ENCODE peak calls at places on chromosomes 1 and 21, in seven cellular contexts. X, Q, W, B, O, E and N are unnamed samples.

GRCh38 chr1:54681396-54681795 is 34.3 kb upstream of the TTC4 start:
- DNase-seq in O (no peak), B (no peak), E (no peak), Q (no peak), W (no peak), X (no peak), N (peak)

GRCh38 chr21:38760017-38760761 is 45.5 kb upstream of the ETS2 start:
- DNase-seq in X (no peak), W (no peak), Q (no peak), O (no peak), B (no peak), E (no peak), N (no peak)

GRCh38 chr1:44784094-44785026 is 3.6 kb downstream of the BEST4 start:
- DNase-seq in Q (no peak), E (no peak), X (peak), W (no peak), O (no peak), B (peak), N (no peak)

GRCh38 chr1:221812905-221813597 is 71.2 kb upstream of the DUSP10 start:
- DNase-seq in B (no peak), X (no peak), O (no peak), Q (no peak), E (no peak), W (no peak), N (no peak)

GRCh38 chr1:184114818-184115398 is 63.4 kb downstream of the TSEN15 start:
- DNase-seq in E (no peak), W (no peak), O (no peak), X (no peak), Q (no peak), B (peak), N (no peak)

GRCh38 chr1:9331016-9331415 is 38.3 kb downstream of the SPSB1 start:
- DNase-seq in O (no peak), Q (no peak), E (no peak), W (no peak), X (no peak), B (no peak), N (no peak)

GRCh38 chr21:39687069-39687468 is 57.9 kb upstream of the IGSF5 start:
- DNase-seq in X (peak), W (no peak), B (no peak), O (no peak), Q (no peak), E (no peak), N (no peak)

GRCh38 chr1:204896023-204896422 is 25.4 kb downstream of the NFASC start:
- DNase-seq in E (no peak), X (no peak), B (no peak), Q (no peak), W (no peak), O (no peak), N (no peak)

GRCh38 chr1:93908394-93909145 is 660 bp downstream of the GCLM start:
- DNase-seq in W (peak), O (peak), X (peak), B (peak), Q (no peak), E (peak), N (peak)

GRCh38 chr1:83641828-83642443 is 357.0 kb downstream of the TTLL7 start:
- DNase-seq in O (no peak), X (no peak), E (no peak), W (no peak), B (no peak), Q (no peak), N (no peak)

GRCh38 chr1:36560177-36560576 is 77.5 kb upstream of the CSF3R start:
- DNase-seq in X (no peak), O (peak), E (no peak), W (no peak), Q (no peak), B (no peak), N (no peak)

GRCh38 chr1:69569983-69570755 is 2.4 kb downstream of the LRRC7 start:
- DNase-seq in X (no peak), W (no peak), E (no peak), B (no peak), O (no peak), Q (no peak), N (peak)
- H3K4me3 ChIP-seq in X (no peak), W (no peak), E (peak), B (no peak), O (no peak), Q (no peak), N (peak)

DNA sequence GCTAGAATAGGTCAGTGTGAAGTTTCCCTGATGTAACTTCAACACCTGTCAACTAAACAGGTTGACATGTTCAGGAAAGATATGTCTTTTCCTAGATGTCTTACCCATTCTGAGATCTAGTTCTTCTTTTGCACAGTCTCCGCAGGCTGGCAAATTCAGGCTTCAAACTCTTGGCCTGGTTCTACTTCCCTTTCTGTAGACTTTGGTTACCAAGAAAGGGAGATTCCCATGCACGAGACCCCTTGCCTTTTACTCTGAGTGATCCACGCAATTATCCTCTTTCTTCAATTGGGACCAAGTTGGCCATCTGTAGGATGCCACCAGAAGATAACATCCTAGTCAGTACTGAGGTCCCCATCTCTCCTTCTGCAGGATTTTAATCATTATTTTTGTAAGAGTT is 2.0 kb downstream of the CFAP45 start:
- DNase-seq in X (no peak), W (no peak), E (no peak), O (no peak), B (no peak), Q (no peak), N (no peak)
- H3K4me3 ChIP-seq in X (no peak), W (no peak), E (no peak), O (no peak), B (no peak), Q (no peak), N (no peak)

GRCh38 chr1:68199603-68200002 is 32.7 kb downstream of the WLS start:
- DNase-seq in O (no peak), B (no peak), Q (no peak), W (no peak), E (no peak), X (no peak), N (peak)

GRCh38 chr1:68197891-68198290 is 34.4 kb downstream of the WLS start:
- DNase-seq in O (no peak), Q (no peak), W (no peak), B (no peak), E (no peak), X (peak), N (no peak)

GRCh38 chr1:68197459-68197858 is 34.9 kb downstream of the WLS start:
- DNase-seq in E (no peak), Q (no peak), W (no peak), X (no peak), B (no peak), O (no peak), N (no peak)

GRCh38 chr1:68198752-68199151 is 33.6 kb downstream of the WLS start:
- DNase-seq in O (no peak), E (no peak), W (no peak), X (no peak), B (no peak), Q (no peak), N (no peak)

GRCh38 chr1:68196676-68197075 is 35.6 kb downstream of the WLS start:
- DNase-seq in O (no peak), E (no peak), Q (no peak), W (no peak), X (no peak), B (no peak), N (no peak)
- H3K4me3 ChIP-seq in O (no peak), E (no peak), Q (no peak), W (peak), X (no peak), B (no peak), N (no peak)

GRCh38 chr1:174989540-174990181 is 10.1 kb upstream of the CACYBP start:
- DNase-seq in B (no peak), Q (peak), W (no peak), E (no peak), O (no peak), X (no peak), N (no peak)

GRCh38 chr1:174991473-174991872 is 8.3 kb upstream of the CACYBP start:
- DNase-seq in X (no peak), B (no peak), O (no peak), E (no peak), W (no peak), Q (no peak), N (no peak)

GRCh38 chr1:174988986-174989385 is 10.8 kb upstream of the CACYBP start:
- DNase-seq in O (no peak), W (no peak), B (peak), Q (no peak), E (no peak), X (no peak), N (no peak)

GRCh38 chr1:174988539-174988938 is 11.2 kb upstream of the CACYBP start:
- DNase-seq in X (no peak), E (no peak), W (no peak), O (no peak), B (peak), Q (no peak), N (no peak)

DNA sequence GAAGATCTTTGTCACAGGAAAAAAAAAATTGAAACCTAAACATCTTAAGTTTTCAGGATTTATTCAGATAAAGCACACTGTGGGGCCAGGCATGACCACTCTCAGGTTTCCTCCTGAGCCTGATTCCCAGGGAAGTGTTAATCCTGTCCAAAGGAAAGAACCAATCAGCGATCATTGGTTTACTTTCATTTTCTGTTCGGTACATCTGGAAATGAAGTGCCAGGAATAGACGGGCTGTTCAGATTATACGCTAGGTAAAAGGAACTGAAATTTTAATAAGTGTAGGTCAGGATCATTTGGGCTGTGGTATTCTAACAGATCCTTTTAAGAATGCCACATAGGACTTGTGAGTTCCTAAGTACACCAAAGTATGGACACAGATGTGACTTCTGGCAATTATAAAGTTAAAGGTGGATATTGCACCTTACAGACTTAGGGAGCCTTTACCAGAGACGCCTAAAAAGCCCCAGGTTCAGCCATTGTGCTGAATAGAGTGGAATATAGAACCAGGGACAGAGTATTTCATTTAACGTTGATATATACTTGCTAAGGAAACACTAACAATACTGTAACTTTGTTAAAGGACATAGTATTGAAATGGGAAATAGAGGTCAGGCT is 9.3 kb upstream of the CACYBP start:
- DNase-seq in W (no peak), O (no peak), E (no peak), X (peak), Q (no peak), B (peak), N (peak)
- H3K4me3 ChIP-seq in W (peak), O (peak), E (no peak), X (no peak), Q (peak), B (peak), N (peak)

DNA sequence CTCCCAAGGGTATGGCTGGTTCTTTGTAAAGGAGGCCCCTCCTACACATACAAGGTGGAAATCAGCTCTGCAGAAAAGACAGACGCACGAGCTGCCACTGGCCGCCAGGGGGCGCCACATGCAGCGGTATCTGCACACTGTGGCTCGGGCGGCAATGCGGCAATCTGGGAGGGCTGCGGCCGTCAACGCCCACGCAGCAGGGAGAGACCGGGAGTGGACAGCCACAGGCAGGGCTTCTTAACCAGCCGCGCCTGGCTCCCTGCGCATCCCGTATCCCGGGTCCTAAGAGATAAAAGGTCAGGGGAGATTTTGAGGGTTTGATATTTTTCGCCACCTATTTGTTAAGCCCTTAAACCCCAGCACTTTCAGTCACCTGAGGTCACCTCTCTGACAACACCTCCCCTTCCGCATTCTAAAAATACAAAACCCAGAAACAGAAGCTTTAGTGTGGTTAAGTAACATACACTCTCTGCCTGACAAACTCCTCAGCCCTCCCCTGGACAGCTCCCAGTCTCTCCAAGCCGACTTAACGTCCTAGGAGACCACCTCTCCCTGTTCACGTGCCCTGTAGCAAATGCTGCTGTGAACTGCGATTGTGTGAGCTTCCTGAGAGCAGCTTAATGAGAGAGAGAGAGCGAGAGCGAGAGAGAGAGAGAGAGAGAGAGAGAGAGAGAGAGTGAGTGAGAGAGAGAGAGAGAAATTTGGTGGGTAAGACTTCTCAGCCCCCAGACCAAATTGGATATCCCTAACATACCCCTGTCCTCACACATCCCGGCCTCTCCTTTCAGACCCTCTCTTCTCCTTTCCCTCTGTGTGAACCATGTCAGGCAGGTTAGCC is 13.5 kb upstream of the KCNA2 start:
- DNase-seq in B (peak), W (peak), X (peak), Q (peak), E (peak), O (peak), N (peak)
- H3K4me3 ChIP-seq in B (peak), W (peak), X (no peak), Q (peak), E (peak), O (peak), N (no peak)

DNA sequence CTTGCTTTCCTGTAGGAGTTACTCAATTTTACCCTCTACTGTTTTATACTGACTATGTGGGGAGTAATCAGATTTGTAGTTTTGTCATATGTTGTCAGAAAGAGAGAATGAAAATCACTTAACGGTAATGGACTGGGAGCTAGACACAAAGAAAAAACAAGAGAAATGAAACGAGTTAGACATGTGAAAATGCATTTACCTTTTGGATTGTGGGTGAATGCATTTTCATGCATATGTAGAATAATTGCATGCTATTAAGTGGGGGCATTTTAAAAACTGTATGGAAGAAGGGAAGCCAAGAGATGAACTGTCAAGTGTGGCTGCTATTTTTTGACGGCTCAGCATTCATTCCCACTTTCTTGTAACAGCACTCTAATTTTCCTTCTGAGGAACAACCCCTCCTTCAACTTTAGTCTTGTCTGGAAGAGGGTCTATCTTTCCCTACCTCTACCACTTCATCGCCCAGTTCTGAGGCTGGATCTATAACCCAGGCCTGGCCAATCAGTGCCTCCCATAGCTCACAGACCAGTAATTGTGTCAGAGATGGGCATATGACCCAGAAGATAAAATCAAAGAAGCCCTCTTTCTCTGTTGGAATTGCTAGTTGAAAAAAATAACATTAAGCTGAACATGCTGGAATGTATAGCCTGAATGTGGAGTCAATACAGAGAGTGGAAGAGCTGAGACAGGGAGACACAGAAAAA is 5.2 kb upstream of the ZNF697 start:
- DNase-seq in E (no peak), W (no peak), B (no peak), X (no peak), O (no peak), Q (no peak), N (no peak)
- H3K4me3 ChIP-seq in E (no peak), W (no peak), B (no peak), X (no peak), O (no peak), Q (no peak), N (no peak)

GRCh38 chr1:230070321-230071208 is 3.5 kb downstream of the GALNT2 start:
- DNase-seq in Q (no peak), E (no peak), X (no peak), O (peak), B (no peak), W (no peak), N (no peak)

GRCh38 chr1:230067871-230068814 is 1.1 kb downstream of the GALNT2 start:
- DNase-seq in E (peak), O (peak), X (no peak), W (no peak), B (peak), Q (no peak), N (peak)

GRCh38 chr1:230071316-230071715 is 4.3 kb downstream of the GALNT2 start:
- DNase-seq in X (no peak), Q (no peak), B (no peak), W (no peak), O (no peak), E (no peak), N (no peak)

GRCh38 chr1:230068952-230069684 is 2.1 kb downstream of the GALNT2 start:
- DNase-seq in B (peak), E (no peak), W (no peak), O (peak), X (peak), Q (no peak), N (peak)

DNA sequence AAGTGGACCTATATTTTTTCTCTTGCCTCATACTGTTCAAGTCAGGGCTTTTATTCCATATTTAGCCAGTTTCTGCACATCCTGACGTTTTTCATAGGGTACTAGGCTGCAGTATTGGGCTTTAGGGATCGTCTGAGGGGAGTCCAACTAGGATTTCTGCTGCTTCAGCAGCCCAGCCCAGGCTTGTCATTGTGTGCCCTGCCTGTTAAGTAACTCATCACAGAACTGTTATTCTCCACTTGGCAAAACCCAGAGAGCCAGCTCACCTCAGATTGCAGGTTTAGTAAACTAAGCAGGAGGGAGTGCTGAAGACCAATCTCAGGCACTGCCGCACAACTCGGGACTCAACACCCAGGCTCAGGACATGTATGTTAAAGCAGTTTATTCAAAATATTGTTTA is 2.8 kb downstream of the GALNT2 start:
- DNase-seq in O (peak), B (no peak), X (peak), E (no peak), W (no peak), Q (no peak), N (no peak)
- H3K4me3 ChIP-seq in O (no peak), B (no peak), X (no peak), E (no peak), W (peak), Q (no peak), N (peak)

DNA sequence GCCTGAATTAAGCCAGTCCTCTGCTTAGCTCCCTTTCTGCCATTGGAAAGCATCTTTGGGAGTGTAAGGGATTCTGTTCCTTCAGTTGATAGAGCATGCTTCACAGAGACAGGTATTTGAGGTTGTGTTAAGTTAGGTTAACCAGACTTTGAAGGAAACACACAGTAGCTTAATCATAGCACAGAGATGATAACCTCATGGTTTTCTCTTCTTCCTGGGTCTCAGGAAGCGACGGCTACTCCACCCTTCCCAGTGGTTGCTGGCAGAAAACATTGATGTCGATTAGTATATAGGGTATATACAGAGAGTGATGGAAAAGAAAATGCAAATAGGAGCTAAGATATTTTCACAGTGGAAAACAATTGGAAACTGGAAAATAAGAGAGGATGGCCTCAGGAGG is 42.0 kb downstream of the S1PR1 start:
- DNase-seq in E (no peak), B (no peak), Q (no peak), W (no peak), X (no peak), O (no peak), N (no peak)
- H3K4me3 ChIP-seq in E (no peak), B (no peak), Q (no peak), W (no peak), X (no peak), O (no peak), N (no peak)